ENCODE peak calls at places on chromosomes 11 and 22, in five cellular contexts. S is IMR-90, B is A549, P is GM23248, N is PC-3. L is an unnamed sample.

GRCh38 chr22:29359469-29359868 is 28.9 kb downstream of the AP1B1 start:
- DNase-seq in S (peak; percentile 53), B (peak; percentile 28), P (peak; percentile 65), N (peak; percentile 51), L (peak; percentile 54)

GRCh38 chr11:97794876-97795275 is 1225.9 kb upstream of the CNTN5 start:
- DNase-seq in S (no peak), B (no peak), P (no peak), N (no peak), L (no peak)

GRCh38 chr11:39724404-39724803 is 1735.0 kb downstream of the LRRC4C start:
- DNase-seq in S (no peak), B (no peak), P (no peak), N (peak; percentile 14), L (no peak)

GRCh38 chr22:39518996-39519680 is 1.2 kb upstream of the ATF4 start:
- DNase-seq in S (peak; percentile 48), B (peak; percentile 43), P (no peak), N (peak; percentile 33), L (peak; percentile 46)

GRCh38 chr11:45450189-45450588 is 164.0 kb upstream of the SYT13 start:
- DNase-seq in S (peak; percentile 29), B (no peak), P (peak; percentile 52), N (no peak), L (peak; percentile 62)

GRCh38 chr11:122103366-122103765 is 12.6 kb downstream of the BLID start:
- DNase-seq in S (peak; percentile 61), B (no peak), P (peak; percentile 87), N (no peak), L (peak; percentile 81)

GRCh38 chr22:38317237-38317994 is at the start of gene CSNK1E:
- DNase-seq in S (peak; percentile 33), B (peak; percentile 51), P (peak; percentile 87), N (peak; percentile 57), L (peak; percentile 59)

GRCh38 chr11:9906043-9906791 is 242.3 kb downstream of the SWAP70 start:
- DNase-seq in S (peak; percentile 94), B (peak; percentile 80), P (peak; percentile 96), N (peak; percentile 95), L (peak; percentile 61)

GRCh38 chr11:61090521-61090920 is 11.8 kb upstream of the CD5 start:
- DNase-seq in S (no peak), B (no peak), P (no peak), N (no peak), L (no peak)

GRCh38 chr11:34198523-34198922 is 93.1 kb downstream of the NAT10 start:
- DNase-seq in S (peak; percentile 32), B (no peak), P (peak; percentile 21), N (no peak), L (no peak)

GRCh38 chr22:45268958-45269844 is 15.5 kb upstream of the UPK3A start:
- DNase-seq in S (peak; percentile 53), B (peak; percentile 38), P (peak; percentile 85), N (peak; percentile 78), L (peak; percentile 72)

GRCh38 chr11:1038361-1038760 is 1.8 kb upstream of the MUC6 start:
- DNase-seq in S (no peak), B (no peak), P (no peak), N (no peak), L (no peak)

GRCh38 chr11:72831521-72832300 is 17.5 kb downstream of the ATG16L2 start:
- DNase-seq in S (peak; percentile 71), B (peak; percentile 74), P (peak; percentile 89), N (peak; percentile 76), L (peak; percentile 54)

GRCh38 chr11:20566591-20567434 is 32.6 kb upstream of the SLC6A5 start:
- DNase-seq in S (no peak), B (no peak), P (no peak), N (no peak), L (no peak)

GRCh38 chr22:18156878-18157713 is 7.1 kb downstream of the USP18 start:
- DNase-seq in S (peak; percentile 99), B (peak; percentile 58), P (peak; percentile 94), N (peak; percentile 86), L (peak; percentile 97)

GRCh38 chr11:133950874-133951483 is 5.8 kb downstream of the IGSF9B start:
- DNase-seq in S (no peak), B (no peak), P (no peak), N (no peak), L (no peak)

DNA sequence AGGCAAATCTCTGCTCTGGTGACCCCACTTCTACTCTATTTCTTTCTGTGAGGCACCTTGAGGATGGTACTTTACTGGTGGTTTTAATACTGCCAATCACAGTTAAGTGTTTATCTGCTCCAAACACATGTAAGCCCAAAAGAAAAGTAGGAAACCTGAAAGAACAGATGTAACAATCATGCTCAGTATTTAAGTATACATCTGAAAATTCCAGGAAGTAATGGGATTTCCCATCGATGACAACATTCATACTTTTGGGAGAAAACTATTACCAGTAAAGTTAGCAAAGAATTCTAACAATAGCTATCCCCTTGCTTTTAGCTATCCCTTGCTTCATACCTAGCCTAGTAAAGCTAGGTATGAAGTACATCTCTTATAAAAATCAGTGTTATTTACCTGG is 15.9 kb downstream of the CDON start:
- DNase-seq in S (no peak), B (no peak), P (no peak), N (no peak), L (no peak)
- H3K4me1 ChIP-seq in S (no peaks in the 10 kb centered on the region), B (no peaks in the 10 kb centered on the region), P (no peaks in the 10 kb centered on the region), N (no peaks in the 10 kb centered on the region), L (no peaks in the 10 kb centered on the region)

GRCh38 chr11:86206296-86206695 is 38.3 kb upstream of the EED start:
- DNase-seq in S (no peak), B (no peak), P (no peak), N (no peak), L (no peak)

GRCh38 chr11:86205415-86206268 is 38.9 kb upstream of the EED start:
- DNase-seq in S (no peak), B (no peak), P (no peak), N (no peak), L (no peak)

GRCh38 chr11:86202013-86202336 is 42.6 kb upstream of the EED start:
- DNase-seq in S (no peak), B (no peak), P (no peak), N (no peak), L (no peak)

GRCh38 chr11:86201371-86201770 is 43.2 kb upstream of the EED start:
- DNase-seq in S (no peak), B (no peak), P (no peak), N (no peak), L (no peak)

DNA sequence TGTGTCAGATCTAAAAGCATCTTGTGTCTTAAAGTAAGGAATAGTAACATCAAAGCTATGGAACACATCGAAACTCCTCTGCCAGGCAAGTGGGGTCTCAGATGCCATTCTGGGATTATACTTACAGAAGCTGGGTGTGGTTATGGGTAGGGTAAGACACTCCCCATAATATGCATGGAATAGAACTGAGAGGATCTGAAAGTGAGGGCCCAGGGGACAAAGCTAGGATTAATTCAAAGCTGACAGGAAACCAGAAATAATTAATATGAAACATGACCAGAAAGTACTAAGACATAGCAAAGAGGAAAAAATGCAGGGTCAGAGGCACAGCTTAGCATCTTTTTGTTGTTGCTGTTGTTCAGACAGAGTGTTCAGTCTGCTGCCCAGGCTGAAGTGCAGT is 40.2 kb upstream of the EED start:
- DNase-seq in S (no peak), B (no peak), P (no peak), N (no peak), L (no peak)
- H3K4me2 ChIP-seq in S (no peak overlapping the region), B (no peak overlapping the region), P (no peak overlapping the region), N (no peak overlapping the region), L (no peak overlapping the region)

GRCh38 chr11:12112150-12112520 is 1.7 kb downstream of the MICAL2 start:
- DNase-seq in S (no peak), B (no peak), P (no peak), N (no peak), L (no peak)
- H3K27ac ChIP-seq in S (peak overlapping the region; percentile 71), B (peak overlapping the region; percentile 92), P (no peak overlapping the region), N (no peak overlapping the region), L (peak overlapping the region; percentile 91)

DNA sequence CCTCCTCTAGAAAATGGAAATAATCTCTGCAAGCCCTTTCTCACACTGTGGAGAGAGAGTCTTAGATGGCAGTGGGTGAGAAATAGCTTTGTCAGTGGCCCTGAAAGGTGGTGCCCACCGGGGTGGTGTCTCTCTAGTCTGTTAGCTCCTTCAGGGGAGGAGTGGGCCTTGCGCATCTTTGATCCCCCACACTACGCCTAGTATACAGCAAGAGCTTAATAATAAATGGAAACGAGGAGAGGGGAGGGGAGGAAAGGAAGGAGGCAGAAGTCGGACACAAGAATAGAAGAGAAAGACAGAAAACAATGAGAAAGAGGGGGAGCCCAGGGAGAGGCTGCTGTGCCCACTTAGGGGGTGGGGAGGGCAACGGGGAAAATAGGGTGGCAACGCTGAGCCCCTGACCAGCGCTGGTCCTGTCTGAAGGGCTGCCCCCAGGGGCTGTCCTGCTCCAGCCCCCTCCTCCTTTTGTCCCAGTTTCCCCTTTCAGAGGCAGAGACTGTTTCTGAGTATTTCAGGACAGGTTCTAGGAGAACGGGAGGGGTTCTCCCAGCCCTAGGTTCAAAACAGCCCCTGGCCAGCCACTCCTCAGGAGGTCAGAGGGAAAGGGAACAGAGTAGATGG is 1.2 kb downstream of the ARRB1 start:
- DNase-seq in S (no peak), B (no peak), P (no peak), N (no peak), L (no peak)
- H3K4me1 ChIP-seq in S (peaks cover 39% of the 10 kb centered on the region), B (peaks cover 46% of the 10 kb centered on the region), P (peaks cover 17% of the 10 kb centered on the region), N (peaks cover 19% of the 10 kb centered on the region), L (peaks cover 22% of the 10 kb centered on the region)

GRCh38 chr11:67114275-67114896 is 4.7 kb upstream of the KDM2A start:
- DNase-seq in S (no peak), B (no peak), P (no peak), N (no peak), L (no peak)

GRCh38 chr11:67117176-67117575 is 1.9 kb upstream of the KDM2A start:
- DNase-seq in S (no peak), B (no peak), P (no peak), N (no peak), L (no peak)

GRCh38 chr11:67117667-67118058 is 1.4 kb upstream of the KDM2A start:
- DNase-seq in S (no peak), B (no peak), P (peak; percentile 31), N (no peak), L (no peak)

GRCh38 chr11:67111261-67111660 is 7.8 kb upstream of the KDM2A start:
- DNase-seq in S (peak; percentile 24), B (no peak), P (peak; percentile 38), N (no peak), L (no peak)

GRCh38 chr11:67113231-67113721 is 5.8 kb upstream of the KDM2A start:
- DNase-seq in S (no peak), B (no peak), P (no peak), N (no peak), L (no peak)
- H3K4me2 ChIP-seq in S (no peak overlapping the region), B (no peak overlapping the region), P (no peak overlapping the region), N (no peak overlapping the region), L (no peak overlapping the region)

GRCh38 chr11:46655631-46656030 is 38.3 kb downstream of the ATG13 start:
- DNase-seq in S (no peak), B (no peak), P (peak; percentile 20), N (no peak), L (no peak)
- H3K27ac ChIP-seq in S (no peak overlapping the region), B (no peak overlapping the region), P (no peak overlapping the region), N (no peak overlapping the region), L (no peak overlapping the region)

GRCh38 chr11:2380807-2381350 is 3.8 kb downstream of the CD81 start:
- DNase-seq in S (no peak), B (no peak), P (peak; percentile 56), N (no peak), L (peak; percentile 48)
- H3K4me1 ChIP-seq in S (peaks cover 36% of the 10 kb centered on the region), B (peaks cover 51% of the 10 kb centered on the region), P (peaks cover 30% of the 10 kb centered on the region), N (no peaks in the 10 kb centered on the region), L (peaks cover 43% of the 10 kb centered on the region)

L was measured in fibroblast of lung.